ENCODE peak calls at places on chromosomes 13 and 19, in ten cellular contexts. C, V, Q, Z, O, E, S, G, D and N are unnamed samples.

GRCh38 chr19:56538254-56538760 is 441 bp upstream of the ZFP28 start:
- DNase-seq in C (no peak), V (peak), Q (peak), Z (peak), O (peak), E (peak), S (peak), G (peak), D (peak), N (no peak)

GRCh38 chr19:42857544-42857867 is 22.0 kb downstream of the PSG1 start:
- DNase-seq in C (no peak), V (no peak), Q (no peak), Z (no peak), O (no peak), E (no peak), S (no peak), G (no peak), D (no peak), N (no peak)

GRCh38 chr19:29308977-29309520 is 96.1 kb upstream of the UQCRFS1 start:
- DNase-seq in C (no peak), V (no peak), Q (no peak), Z (no peak), O (no peak), E (no peak), S (no peak), G (no peak), D (no peak), N (no peak)

GRCh38 chr19:35269425-35270117 is 809 bp downstream of the USF2 start:
- DNase-seq in C (peak), V (peak), Q (peak), Z (peak), O (peak), E (peak), S (peak), G (peak), D (peak), N (peak)

GRCh38 chr19:44848805-44849457 is 2.8 kb downstream of the NECTIN2 start:
- DNase-seq in C (no peak), V (no peak), Q (no peak), Z (no peak), O (peak), E (no peak), S (no peak), G (peak), D (no peak), N (no peak)

GRCh38 chr13:35712907-35713685 is 236.6 kb upstream of the MAB21L1 start:
- DNase-seq in C (no peak), V (no peak), Q (no peak), Z (no peak), O (no peak), E (no peak), S (no peak), G (no peak), D (no peak), N (no peak)

GRCh38 chr13:94595006-94595942 is 678 bp downstream of the TGDS start:
- DNase-seq in C (no peak), V (no peak), Q (no peak), Z (no peak), O (peak), E (peak), S (no peak), G (peak), D (peak), N (peak)

GRCh38 chr13:37360556-37360955 is 238.0 kb downstream of the POSTN start:
- DNase-seq in C (no peak), V (no peak), Q (no peak), Z (no peak), O (no peak), E (peak), S (no peak), G (no peak), D (no peak), N (no peak)

GRCh38 chr19:44847144-44848035 is 1.3 kb downstream of the NECTIN2 start:
- DNase-seq in C (peak), V (peak), Q (peak), Z (no peak), O (peak), E (peak), S (peak), G (peak), D (peak), N (no peak)

GRCh38 chr13:22789916-22790315 is 390.9 kb upstream of the SGCG start:
- DNase-seq in C (no peak), V (no peak), Q (no peak), Z (no peak), O (no peak), E (no peak), S (no peak), G (no peak), D (no peak), N (no peak)

GRCh38 chr13:37657134-37657533 is 58.6 kb upstream of the POSTN start:
- DNase-seq in C (no peak), V (no peak), Q (no peak), Z (no peak), O (no peak), E (peak), S (no peak), G (no peak), D (no peak), N (no peak)

GRCh38 chr13:30581582-30581981 is 36.1 kb upstream of the USPL1 start:
- DNase-seq in C (peak), V (no peak), Q (no peak), Z (no peak), O (no peak), E (peak), S (no peak), G (no peak), D (peak), N (peak)
- TF ChIP-seq CTCF in C (no peak), V (peak), Q (peak), Z (peak), O (no peak), E (peak), S (peak), G (peak), D (peak), N (peak)

DNA sequence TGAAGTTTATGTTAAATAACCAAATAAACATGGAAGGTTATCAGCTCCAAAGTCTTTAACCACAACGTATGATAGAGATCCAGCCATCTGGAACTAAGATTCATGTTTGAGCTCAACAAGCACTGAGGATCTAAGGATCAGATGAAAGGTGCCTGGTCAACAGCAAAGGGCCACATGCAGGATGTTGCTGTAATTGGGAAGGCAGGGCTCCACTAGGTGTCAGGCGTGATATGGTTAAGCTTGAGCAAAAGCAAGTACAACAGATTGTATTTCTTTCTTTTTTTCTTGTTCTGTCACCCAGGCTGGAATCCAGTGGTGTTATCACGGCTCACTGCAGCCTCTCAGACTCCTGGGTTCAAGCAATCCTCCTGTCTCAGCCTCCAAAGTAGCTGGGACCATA is 12.0 kb downstream of the EBPL start:
- DNase-seq in C (peak), V (peak), Q (no peak), Z (no peak), O (no peak), E (peak), S (no peak), G (no peak), D (peak), N (peak)
- TF ChIP-seq CTCF in C (no peak), V (no peak), Q (no peak), Z (no peak), O (no peak), E (peak), S (no peak), G (no peak), D (peak), N (peak)

DNA sequence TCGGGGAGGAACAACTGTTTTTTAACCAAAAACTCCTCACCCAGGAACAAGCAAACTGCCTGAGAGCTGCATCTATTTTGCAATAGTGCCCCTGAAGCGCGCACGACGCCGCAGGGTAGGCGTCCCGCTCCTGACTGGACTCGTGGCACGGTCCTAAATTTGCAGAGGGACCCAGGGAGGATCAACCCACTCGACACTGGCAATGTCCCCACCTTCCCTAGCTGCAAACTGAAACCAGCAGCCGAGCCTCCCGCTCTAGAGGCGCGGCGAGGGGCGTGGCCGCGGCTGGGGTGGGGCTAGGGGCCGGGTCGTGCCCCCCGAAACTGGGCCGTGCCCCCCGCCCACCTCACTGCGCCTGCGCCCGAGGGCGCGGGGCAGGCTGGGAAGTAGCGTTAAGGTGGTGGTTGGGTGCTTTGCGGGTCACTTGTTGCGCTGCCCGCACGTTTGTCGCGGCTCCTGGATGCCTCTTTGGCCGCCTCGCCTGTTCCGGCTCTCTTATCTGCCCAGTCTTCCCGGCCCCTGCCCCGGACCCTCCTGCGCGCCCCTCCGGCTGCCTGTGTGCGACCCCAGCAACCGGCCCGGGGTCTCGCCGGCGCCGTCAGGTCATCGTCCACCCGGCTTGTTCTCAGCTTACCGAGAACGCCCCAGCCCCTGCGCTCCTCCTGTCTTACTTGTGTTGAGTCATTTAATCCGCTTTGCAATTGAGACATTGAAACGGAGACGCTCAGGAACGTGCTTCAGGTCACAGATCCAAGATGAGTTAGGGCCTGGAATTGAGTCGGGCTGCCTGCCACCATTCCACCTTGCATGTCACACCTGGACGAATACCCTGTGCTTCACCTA is 37.9 kb upstream of the LSM14A start:
- DNase-seq in C (peak), V (peak), Q (peak), Z (peak), O (peak), E (peak), S (peak), G (peak), D (peak), N (peak)
- TF ChIP-seq CTCF in C (no peak), V (no peak), Q (no peak), Z (no peak), O (no peak), E (no peak), S (no peak), G (no peak), D (no peak), N (no peak)

DNA sequence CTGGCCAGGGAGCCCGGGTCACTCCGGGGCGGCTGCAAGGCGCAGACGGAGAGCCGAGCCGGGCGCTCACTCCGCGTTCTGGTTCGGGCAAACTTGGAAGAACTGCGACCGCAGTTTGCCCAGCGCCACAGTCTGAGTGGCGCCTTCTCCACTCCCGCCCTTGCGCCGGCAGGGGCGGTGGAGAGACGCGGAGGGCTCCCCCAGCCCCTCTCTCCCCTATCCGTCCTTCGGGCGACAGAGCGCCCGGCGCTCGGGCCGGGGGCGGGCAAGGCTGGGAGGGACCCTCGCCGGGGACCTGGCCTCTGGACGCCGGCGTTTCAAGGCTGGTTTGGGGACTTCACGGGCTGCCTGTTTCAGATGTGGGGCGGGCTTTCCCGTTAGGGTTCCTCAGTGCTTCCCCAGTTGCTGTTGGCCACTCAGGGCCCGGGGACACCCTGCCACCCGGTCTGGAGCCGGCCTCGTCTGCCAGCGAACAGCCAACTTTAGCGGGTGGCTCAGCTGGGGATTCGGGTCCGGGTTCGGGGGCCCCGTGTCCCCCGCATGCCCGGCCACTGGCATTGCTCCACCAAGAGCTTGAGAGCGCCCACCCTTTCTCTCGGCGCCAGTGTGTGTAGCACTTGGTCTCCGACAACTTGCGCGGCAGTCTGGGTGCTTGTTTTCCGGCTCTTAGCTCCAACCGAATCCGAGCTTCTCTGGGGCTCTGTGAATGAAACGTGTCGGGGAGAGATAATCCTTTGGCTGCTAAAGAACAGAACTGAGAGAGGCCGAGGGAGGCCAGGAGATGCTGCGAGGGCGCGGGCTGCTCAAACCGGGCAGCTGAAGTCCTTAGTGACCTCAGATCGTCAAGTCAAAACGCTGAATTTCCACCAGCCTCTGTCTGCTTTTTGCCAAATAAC is 1.5 kb downstream of the GPC6 start:
- DNase-seq in C (no peak), V (peak), Q (peak), Z (no peak), O (peak), E (peak), S (peak), G (peak), D (no peak), N (no peak)
- TF ChIP-seq CTCF in C (no peak), V (peak), Q (peak), Z (no peak), O (peak), E (peak), S (peak), G (peak), D (no peak), N (no peak)

GRCh38 chr19:11154683-11155047 is 917 bp downstream of the SPC24 start:
- DNase-seq in C (no peak), V (no peak), Q (no peak), Z (no peak), O (no peak), E (no peak), S (no peak), G (no peak), D (no peak), N (no peak)

GRCh38 chr19:11159598-11160001 is 4.0 kb upstream of the SPC24 start:
- DNase-seq in C (no peak), V (peak), Q (no peak), Z (no peak), O (no peak), E (peak), S (no peak), G (no peak), D (no peak), N (no peak)

GRCh38 chr19:11152318-11153062 is 3.1 kb downstream of the SPC24 start:
- DNase-seq in C (no peak), V (peak), Q (no peak), Z (no peak), O (peak), E (peak), S (peak), G (no peak), D (no peak), N (no peak)

GRCh38 chr19:11151181-11151580 is 4.4 kb downstream of the SPC24 start:
- DNase-seq in C (no peak), V (peak), Q (no peak), Z (no peak), O (no peak), E (peak), S (no peak), G (no peak), D (no peak), N (no peak)

GRCh38 chr19:11155373-11156120 is at the start of gene SPC24:
- DNase-seq in C (peak), V (peak), Q (peak), Z (peak), O (peak), E (peak), S (peak), G (peak), D (peak), N (peak)
- TF ChIP-seq CTCF in C (no peak), V (no peak), Q (no peak), Z (no peak), O (no peak), E (no peak), S (no peak), G (no peak), D (no peak), N (peak)

DNA sequence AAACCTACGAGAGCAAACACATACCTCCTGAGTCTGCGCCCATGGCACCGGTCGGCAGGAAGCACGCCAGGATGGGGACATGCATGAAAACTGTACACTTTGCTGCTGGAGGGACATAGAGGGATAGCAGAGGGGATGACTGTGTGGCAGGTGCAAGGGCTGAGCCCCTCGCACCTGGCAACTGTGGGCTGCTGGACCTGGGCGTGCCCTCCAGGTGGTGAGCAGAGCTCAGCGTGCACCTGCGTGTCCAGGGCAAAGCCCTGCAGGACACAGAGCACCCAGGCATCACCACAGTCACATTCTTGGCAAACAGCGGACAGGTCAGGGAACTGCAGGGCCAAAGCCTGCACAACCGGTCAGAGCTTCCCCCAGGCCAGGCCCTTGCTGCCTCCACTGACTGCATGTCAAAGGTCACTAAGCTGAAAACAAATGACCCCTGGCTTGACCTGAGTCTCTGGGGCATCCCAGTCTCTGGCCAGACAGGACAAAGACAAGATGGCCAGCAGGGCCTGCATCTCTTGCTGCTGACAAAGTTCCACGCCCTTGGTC is 9.0 kb upstream of the ISYNA1 start:
- DNase-seq in C (no peak), V (no peak), Q (no peak), Z (no peak), O (no peak), E (no peak), S (no peak), G (no peak), D (no peak), N (no peak)
- TF ChIP-seq CTCF in C (no peak), V (no peak), Q (no peak), Z (no peak), O (no peak), E (no peak), S (no peak), G (no peak), D (no peak), N (no peak)

GRCh38 chr13:73106513-73107214 is 47.9 kb downstream of the KLF5 start:
- DNase-seq in C (peak), V (no peak), Q (no peak), Z (no peak), O (no peak), E (no peak), S (no peak), G (no peak), D (no peak), N (no peak)
- TF ChIP-seq CTCF in C (no peak), V (no peak), Q (no peak), Z (no peak), O (no peak), E (no peak), S (no peak), G (no peak), D (no peak), N (no peak)